ENCODE peak calls at places on chromosome 16, in four cellular contexts. E is trophoblast cell, Z is psoas muscle, R is sigmoid colon. P is an unnamed sample.

GRCh38 chr16:12819126-12820117 is 15.7 kb upstream of the CPPED1 start:
- DNase-seq in E (peak; percentile 51), Z (peak; percentile 61), R (peak; percentile 74), P (peak; percentile 41)

GRCh38 chr16:86827521-86827920 is 249.2 kb downstream of the FOXL1 start:
- DNase-seq in E (no peak), Z (no peak), R (peak; percentile 35), P (no peak)

GRCh38 chr16:55370762-55371482 is 46.9 kb downstream of the IRX6 start:
- DNase-seq in E (no peak), Z (peak; percentile 65), R (peak; percentile 73), P (peak; percentile 52)

GRCh38 chr16:19884611-19885455 is at the start of gene GPRC5B:
- DNase-seq in E (peak; percentile 30), Z (peak; percentile 55), R (peak; percentile 77), P (peak; percentile 62)

GRCh38 chr16:8845699-8846298 is 23.0 kb downstream of the CARHSP1 start:
- DNase-seq in E (no peak), Z (no peak), R (no peak), P (no peak)

GRCh38 chr16:87240211-87241134 is 76.7 kb downstream of the C16orf95 start:
- DNase-seq in E (peak; percentile 87), Z (no peak), R (no peak), P (no peak)

GRCh38 chr16:22189473-22190168 is 16.5 kb upstream of the EEF2K start:
- DNase-seq in E (peak; percentile 41), Z (peak; percentile 65), R (peak; percentile 86), P (peak; percentile 81)

GRCh38 chr16:77736879-77737278 is 14.6 kb downstream of the NUDT7 start:
- DNase-seq in E (no peak), Z (no peak), R (no peak), P (no peak)

GRCh38 chr16:87560428-87561199 is 41.7 kb upstream of the JPH3 start:
- DNase-seq in E (no peak), Z (no peak), R (no peak), P (peak; percentile 57)

GRCh38 chr16:56368545-56368944 is 56.8 kb downstream of the AMFR start:
- DNase-seq in E (no peak), Z (no peak), R (no peak), P (no peak)

GRCh38 chr16:77882359-77882758 is 94.0 kb downstream of the VAT1L start:
- DNase-seq in E (no peak), Z (no peak), R (no peak), P (no peak)

GRCh38 chr16:15694499-15694898 is 44.5 kb downstream of the NDE1 start:
- DNase-seq in E (no peak), Z (no peak), R (no peak), P (no peak)

GRCh38 chr16:48409839-48410610 is 24.8 kb upstream of the SIAH1 start:
- DNase-seq in E (peak; percentile 90), Z (no peak), R (no peak), P (peak; percentile 34)

GRCh38 chr16:49431591-49432290 is 58.1 kb downstream of the C16orf78 start:
- DNase-seq in E (peak; percentile 65), Z (no peak), R (peak; percentile 33), P (no peak)

GRCh38 chr16:81597079-81597658 is 152.6 kb downstream of the CMIP start:
- DNase-seq in E (no peak), Z (no peak), R (no peak), P (no peak)

GRCh38 chr16:10661737-10662136 is 33.0 kb downstream of the TEKT5 start:
- DNase-seq in E (no peak), Z (no peak), R (no peak), P (no peak)

GRCh38 chr16:66703359-66704215 is 7.0 kb upstream of the CMTM4 start:
- DNase-seq in E (peak; percentile 92), Z (no peak), R (no peak), P (no peak)

GRCh38 chr16:80198265-80198994 is 342.4 kb upstream of the DYNLRB2 start:
- DNase-seq in E (no peak), Z (no peak), R (no peak), P (no peak)

GRCh38 chr16:24685539-24686432 is 43.7 kb upstream of the TNRC6A start:
- DNase-seq in E (no peak), Z (peak; percentile 64), R (peak; percentile 93), P (peak; percentile 73)

GRCh38 chr16:68062910-68063393 is 22.2 kb upstream of the NFATC3 start:
- DNase-seq in E (no peak), Z (no peak), R (peak; percentile 35), P (no peak)

GRCh38 chr16:70662991-70663523 is 16.7 kb downstream of the IL34 start:
- DNase-seq in E (no peak), Z (no peak), R (peak; percentile 64), P (no peak)

GRCh38 chr16:19515765-19516164 is 6.1 kb downstream of the GDE1 start:
- DNase-seq in E (no peak), Z (no peak), R (no peak), P (no peak)

GRCh38 chr16:19236561-19236960 is 49.0 kb upstream of the CLEC19A start:
- DNase-seq in E (peak; percentile 22), Z (no peak), R (no peak), P (no peak)

GRCh38 chr16:48076455-48077012 is 79.3 kb downstream of the ABCC12 start:
- DNase-seq in E (no peak), Z (no peak), R (no peak), P (no peak)

GRCh38 chr16:11310997-11311561 is 29.9 kb upstream of the PRM1 start:
- DNase-seq in E (no peak), Z (no peak), R (no peak), P (no peak)

GRCh38 chr16:79163666-79164377 is 436.7 kb downstream of the MAF start:
- DNase-seq in E (no peak), Z (no peak), R (no peak), P (no peak)

GRCh38 chr16:4597174-4597573 is 17.5 kb downstream of the UBALD1 start:
- DNase-seq in E (no peak), Z (no peak), R (no peak), P (no peak)

GRCh38 chr16:65285128-65286120 is 163.6 kb upstream of the CDH11 start:
- DNase-seq in E (no peak), Z (no peak), R (no peak), P (no peak)

GRCh38 chr16:4862639-4863038 is 15.4 kb downstream of the UBN1 start:
- DNase-seq in E (no peak), Z (no peak), R (no peak), P (no peak)

DNA sequence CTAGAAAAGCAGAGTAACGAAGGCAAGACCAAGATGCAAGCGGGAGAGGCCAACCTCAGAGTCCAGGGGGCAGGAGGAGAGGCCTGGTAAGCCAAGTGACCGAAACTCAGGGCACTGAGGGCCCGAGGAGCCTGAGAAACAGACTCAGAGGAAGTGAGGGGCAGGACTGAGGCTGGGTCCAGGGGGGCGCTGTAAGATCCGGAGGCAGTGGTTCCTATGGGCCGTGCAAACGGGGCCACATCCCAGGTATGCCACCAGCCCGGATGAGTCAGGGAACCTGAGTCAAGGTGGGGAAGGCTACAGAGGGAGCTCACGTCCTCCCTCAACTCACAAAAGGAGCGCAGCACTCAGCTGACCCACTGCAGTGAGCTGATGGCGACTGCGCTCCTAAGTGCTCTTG is 8.3 kb downstream of the ZDHHC7 start:
- DNase-seq in E (no peak), Z (no peak), R (no peak), P (no peak)
- H3K27ac ChIP-seq in E (no peak overlapping the region), Z (peak overlapping the region; percentile 38), R (peak overlapping the region; percentile 82), P (peak overlapping the region; percentile 71)

DNA sequence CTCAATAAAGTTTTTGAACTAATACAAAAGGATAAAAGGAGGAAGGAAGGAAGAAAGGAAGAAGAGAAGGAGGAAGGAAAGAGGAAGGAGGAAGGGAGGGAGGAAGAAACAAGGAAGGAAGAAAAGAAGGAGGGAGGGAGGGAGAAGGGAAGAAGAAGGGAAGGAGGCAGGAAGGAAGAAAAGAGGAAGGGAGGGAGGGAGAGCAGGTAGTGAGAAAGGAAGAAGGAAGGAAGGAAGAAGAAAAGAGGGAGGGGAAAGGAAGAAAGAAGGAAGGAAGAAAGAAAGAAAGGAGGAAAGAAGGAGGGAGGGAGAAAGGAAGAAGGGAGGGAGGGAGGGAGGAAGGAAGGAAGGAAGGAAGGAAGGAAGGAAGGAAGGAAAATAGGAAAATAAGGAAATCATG is 263.8 kb upstream of the C16orf82 start:
- DNase-seq in E (no peak), Z (no peak), R (no peak), P (no peak)
- H3K4me1 ChIP-seq in E (no peaks in the 10 kb centered on the region), Z (no peaks in the 10 kb centered on the region), R (no peaks in the 10 kb centered on the region), P (no peaks in the 10 kb centered on the region)

DNA sequence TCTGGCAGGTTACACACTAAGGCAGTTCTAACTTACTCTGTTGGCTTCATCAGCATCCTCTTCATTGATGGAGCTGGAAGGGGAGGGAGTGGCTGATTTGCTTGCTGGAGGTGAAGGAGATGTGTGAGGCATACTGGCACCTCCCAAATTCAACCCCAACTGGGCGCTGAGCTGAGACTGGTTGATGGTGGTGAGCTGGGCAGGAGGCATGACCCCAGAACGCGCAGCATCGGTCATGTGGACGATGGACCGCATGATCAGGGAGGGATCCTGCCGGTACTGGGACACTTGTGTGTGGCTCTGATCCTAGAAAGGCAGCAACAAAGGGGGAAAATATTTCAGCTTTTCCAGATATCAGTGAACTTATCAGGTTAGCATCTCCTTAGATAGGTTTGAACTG is 96.7 kb downstream of the TOX3 start:
- DNase-seq in E (no peak), Z (no peak), R (no peak), P (no peak)
- H3K27ac ChIP-seq in E (no peak overlapping the region), Z (no peak overlapping the region), R (no peak overlapping the region), P (no peak overlapping the region)

GRCh38 chr16:88863426-88863825 is 3.0 kb downstream of the PABPN1L start:
- DNase-seq in E (no peak), Z (no peak), R (no peak), P (no peak)

GRCh38 chr16:88864099-88864498 is 2.4 kb downstream of the PABPN1L start:
- DNase-seq in E (no peak), Z (no peak), R (no peak), P (no peak)

GRCh38 chr16:88859381-88860091 is 2.6 kb downstream of the TRAPPC2L start:
- DNase-seq in E (no peak), Z (no peak), R (no peak), P (no peak)

GRCh38 chr16:88862968-88863367 is 3.5 kb downstream of the PABPN1L start:
- DNase-seq in E (no peak), Z (no peak), R (no peak), P (no peak)

DNA sequence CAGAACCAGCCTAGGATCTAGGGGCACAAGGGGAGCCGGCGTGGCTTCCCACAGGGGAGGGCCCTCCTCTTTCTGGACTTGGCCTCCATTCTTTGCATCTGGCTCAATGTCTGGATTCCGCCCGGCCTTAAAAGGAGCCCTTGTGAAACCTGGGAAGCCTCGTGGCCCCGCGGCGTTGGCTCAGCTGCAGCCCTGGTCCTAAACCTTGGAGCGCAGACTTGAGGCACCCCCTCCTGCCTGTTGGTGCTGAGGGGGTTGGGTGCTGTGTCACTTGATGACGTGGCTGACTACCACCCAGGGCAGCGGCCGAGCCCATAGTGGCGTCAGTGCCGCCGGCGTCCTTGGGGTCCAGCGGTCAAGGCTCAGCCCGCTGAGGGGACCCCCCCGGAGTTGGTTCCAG is 4.4 kb downstream of the TRAPPC2L start:
- DNase-seq in E (no peak), Z (peak; percentile 36), R (no peak), P (no peak)
- H3K4me1 ChIP-seq in E (no peaks in the 10 kb centered on the region), Z (peaks cover 9% of the 10 kb centered on the region), R (peaks cover 11% of the 10 kb centered on the region), P (peaks cover 4% of the 10 kb centered on the region)

GRCh38 chr16:30094541-30095165 is 1.4 kb downstream of the YPEL3 start:
- DNase-seq in E (no peak), Z (no peak), R (no peak), P (peak; percentile 65)
- H3K27ac ChIP-seq in E (no peak overlapping the region), Z (peak overlapping the region; percentile 97), R (peak overlapping the region; percentile 96), P (peak overlapping the region; percentile 95)